ENCODE peak calls at places on chromosomes 3 and 15, in five cellular contexts. W, V, G, Z and C are unnamed samples.

GRCh38 chr3:120370463-120370862 is 21.3 kb upstream of the LRRC58 start:
- DNase-seq in W (no peak), G (no peak), Z (no peak), V (no peak), C (no peak)

GRCh38 chr15:63672369-63672768 is 75.2 kb downstream of the FBXL22 start:
- DNase-seq in W (no peak), G (no peak), V (no peak), Z (no peak), C (no peak)

GRCh38 chr15:63347074-63347859 is 34.4 kb downstream of the CA12 start:
- DNase-seq in W (no peak), V (no peak), G (peak), Z (no peak), C (no peak)

GRCh38 chr3:75001330-75001729 is 386.9 kb upstream of the CNTN3 start:
- DNase-seq in G (no peak), W (no peak), V (no peak), Z (no peak), C (peak)

GRCh38 chr15:93866441-93866840 is 364.9 kb upstream of the MCTP2 start:
- DNase-seq in V (no peak), Z (no peak), W (peak), G (no peak), C (no peak)

GRCh38 chr3:23859012-23859743 is 53.4 kb downstream of the UBE2E1 start:
- DNase-seq in Z (no peak), G (no peak), W (no peak), V (no peak), C (no peak)

GRCh38 chr15:70088887-70089691 is 8.6 kb downstream of the TLE3 start:
- DNase-seq in W (peak), Z (no peak), G (no peak), V (no peak), C (no peak)

GRCh38 chr15:69357773-69358765 is 56.1 kb upstream of the KIF23 start:
- DNase-seq in V (no peak), Z (peak), G (no peak), W (peak), C (no peak)

GRCh38 chr3:151770941-151771340 is 37.2 kb downstream of the AADACL2 start:
- DNase-seq in W (no peak), G (peak), V (no peak), Z (peak), C (no peak)

GRCh38 chr3:23259515-23259914 is 56.4 kb downstream of the UBE2E2 start:
- DNase-seq in W (no peak), V (no peak), G (no peak), Z (no peak), C (no peak)

GRCh38 chr3:14561051-14561634 is 21.0 kb upstream of the GRIP2 start:
- DNase-seq in V (no peak), Z (no peak), W (no peak), G (no peak), C (no peak)

GRCh38 chr3:122458992-122459391 is 43.1 kb upstream of the WDR5B start:
- DNase-seq in Z (no peak), V (no peak), W (no peak), G (peak), C (no peak)

GRCh38 chr15:57060799-57061198 is 142.4 kb downstream of the TCF12 start:
- DNase-seq in W (no peak), V (no peak), G (peak), Z (no peak), C (no peak)

GRCh38 chr3:63993653-63994079 is 29.6 kb downstream of the PSMD6 start:
- DNase-seq in Z (peak), V (peak), W (peak), G (peak), C (peak)

GRCh38 chr3:43540625-43541024 is 81.2 kb downstream of the ANO10 start:
- DNase-seq in V (no peak), G (peak), W (no peak), Z (no peak), C (no peak)

GRCh38 chr3:32018723-32019564 is 37.4 kb downstream of the ZNF860 start:
- DNase-seq in W (no peak), G (peak), V (no peak), Z (no peak), C (peak)

GRCh38 chr15:73869216-73869995 is 4.0 kb upstream of the TBC1D21 start:
- DNase-seq in Z (no peak), G (no peak), V (peak), W (no peak), C (no peak)

GRCh38 chr15:29115093-29115991 is 154.3 kb downstream of the NSMCE3 start:
- DNase-seq in V (no peak), G (no peak), Z (no peak), W (peak), C (peak)

GRCh38 chr3:10602769-10603768 is 97.7 kb upstream of the ATP2B2 start:
- DNase-seq in G (no peak), V (no peak), W (no peak), Z (no peak), C (peak)

GRCh38 chr3:29486087-29486486 is 205.2 kb downstream of the RBMS3 start:
- DNase-seq in W (no peak), Z (no peak), G (peak), V (no peak), C (no peak)

GRCh38 chr3:123877965-123878364 is 6.2 kb downstream of the MYLK start:
- DNase-seq in Z (no peak), G (no peak), V (no peak), W (no peak), C (no peak)

GRCh38 chr3:123877466-123877865 is 6.7 kb downstream of the MYLK start:
- DNase-seq in V (no peak), Z (no peak), W (no peak), G (no peak), C (no peak)

GRCh38 chr3:123880998-123881561 is 3.1 kb downstream of the MYLK start:
- DNase-seq in V (no peak), G (peak), Z (no peak), W (peak), C (no peak)

GRCh38 chr3:123878807-123879206 is 5.3 kb downstream of the MYLK start:
- DNase-seq in Z (no peak), W (no peak), G (no peak), V (no peak), C (no peak)

GRCh38 chr3:123876858-123877257 is 7.3 kb downstream of the MYLK start:
- DNase-seq in Z (no peak), V (no peak), W (no peak), G (no peak), C (no peak)
- TF ChIP-seq CTCF in Z (peak), V (no peak), W (no peak), G (peak), C (no peak)

GRCh38 chr15:37289109-37289765 is 188.9 kb upstream of the MEIS2 start:
- DNase-seq in G (no peak), Z (no peak), W (peak), V (no peak), C (no peak)
- TF ChIP-seq CTCF in G (no peak), Z (no peak), W (peak), V (no peak), C (no peak)

GRCh38 chr15:37995461-37996347 is 61.3 kb downstream of the TMCO5A start:
- DNase-seq in Z (no peak), V (no peak), G (peak), W (peak), C (no peak)
- TF ChIP-seq CTCF in Z (peak), V (peak), G (peak), W (peak), C (peak)

DNA sequence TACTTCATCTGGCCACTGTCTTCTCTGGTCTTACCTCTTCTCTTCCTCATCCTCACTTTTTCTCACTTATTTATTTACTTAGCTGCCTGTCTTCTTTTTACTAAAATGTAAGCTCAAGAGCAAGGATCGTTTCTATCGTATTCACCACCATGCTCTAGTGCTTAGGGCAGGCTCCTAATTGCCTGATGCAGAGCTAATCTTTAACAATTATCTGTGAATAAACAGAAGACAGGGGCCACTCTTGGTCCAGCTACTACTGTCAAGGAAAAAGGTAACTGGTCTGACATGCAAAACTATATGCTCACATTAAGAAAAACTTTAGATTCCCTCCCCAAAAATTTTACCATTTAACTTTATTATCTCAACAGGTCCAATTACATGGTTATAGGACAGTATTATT is 17.5 kb downstream of the PIK3R4 start:
- DNase-seq in V (no peak), W (no peak), G (no peak), Z (no peak), C (no peak)
- TF ChIP-seq CTCF in V (no peak), W (no peak), G (no peak), Z (no peak), C (no peak)

GRCh38 chr3:52444860-52445793 is at the start of gene SEMA3G:
- DNase-seq in G (no peak), W (peak), Z (peak), V (peak), C (peak)
- TF ChIP-seq CTCF in G (peak), W (peak), Z (peak), V (peak), C (peak)

DNA sequence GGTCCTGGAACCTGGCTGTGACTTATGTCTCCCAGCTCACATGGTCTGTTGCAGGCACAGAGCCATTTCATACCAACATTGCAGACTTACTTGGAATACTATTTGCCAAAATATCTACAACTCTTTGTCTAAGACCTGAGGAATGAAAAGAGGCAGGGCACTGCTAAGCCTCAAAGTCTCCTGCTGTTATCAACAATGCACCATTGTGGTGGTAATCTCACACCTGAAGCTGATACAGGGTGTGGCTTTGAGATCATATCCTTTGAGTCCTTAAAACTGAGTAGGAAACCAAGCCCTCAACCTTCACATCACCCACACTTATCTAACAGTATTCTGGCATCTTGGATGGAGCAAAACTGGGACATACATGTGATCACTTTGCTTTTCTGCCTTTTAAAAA is 782.0 kb downstream of the EPHA3 start:
- DNase-seq in Z (no peak), V (no peak), G (no peak), W (no peak), C (no peak)
- TF ChIP-seq CTCF in Z (no peak), V (no peak), G (no peak), W (no peak), C (no peak)

GRCh38 chr15:43723151-43723550 is 23.1 kb upstream of the PDIA3 start:
- DNase-seq in V (no peak), Z (no peak), G (no peak), W (no peak), C (no peak)
- TF ChIP-seq CTCF in V (no peak), Z (no peak), G (no peak), W (no peak), C (no peak)

DNA sequence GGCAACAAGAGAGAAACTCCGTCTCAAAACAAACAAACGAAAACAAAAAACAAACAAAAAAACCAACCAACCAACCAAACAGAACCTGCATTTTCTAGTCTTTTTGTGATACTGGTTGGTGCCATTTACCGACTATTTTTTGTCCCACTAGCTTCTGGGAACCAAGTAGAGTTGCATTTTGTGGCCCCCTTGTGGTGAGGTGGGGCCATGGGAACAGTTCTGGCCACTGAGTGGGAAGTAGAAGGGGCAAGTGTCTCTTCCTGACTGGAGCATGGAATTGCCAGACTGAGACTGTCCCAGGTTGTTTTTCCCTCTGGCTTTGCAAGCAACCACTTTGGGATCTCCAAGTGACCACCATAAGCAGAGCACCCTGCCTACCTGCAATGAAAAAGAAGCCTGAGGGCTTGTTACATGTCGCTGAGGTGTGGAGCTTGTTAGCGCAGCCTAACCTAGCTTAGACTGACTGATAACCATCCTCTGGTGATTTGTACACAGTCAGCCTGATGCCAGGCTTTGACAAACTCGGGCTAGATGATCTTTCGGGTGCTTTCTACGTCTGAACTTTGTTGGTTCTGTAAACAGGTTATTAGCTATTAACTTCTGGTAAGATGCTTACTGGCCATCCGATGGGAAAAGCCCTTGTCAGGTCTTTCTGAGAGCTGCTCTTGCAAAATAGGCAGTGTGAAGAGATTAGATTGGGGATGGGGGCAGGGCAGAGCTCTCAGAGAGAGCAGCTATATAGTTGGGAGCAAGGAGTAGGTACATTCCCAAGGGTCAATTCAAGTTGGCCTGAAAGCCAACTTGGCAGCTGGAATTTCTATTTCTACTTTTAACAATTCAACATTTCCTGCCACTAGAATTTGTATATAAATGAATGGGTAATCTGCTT is 172.2 kb downstream of the SSR3 start:
- DNase-seq in V (no peak), Z (no peak), W (peak), G (no peak), C (peak)
- TF ChIP-seq CTCF in V (peak), Z (peak), W (peak), G (peak), C (peak)

GRCh38 chr3:7508821-7509220 is 647.9 kb downstream of the GRM7 start:
- DNase-seq in Z (no peak), G (no peak), V (no peak), W (no peak), C (no peak)

GRCh38 chr3:7503431-7503830 is 642.5 kb downstream of the GRM7 start:
- DNase-seq in G (no peak), W (no peak), Z (no peak), V (no peak), C (no peak)

GRCh38 chr3:7506606-7507180 is 645.8 kb downstream of the GRM7 start:
- DNase-seq in Z (no peak), V (no peak), W (no peak), G (no peak), C (no peak)

DNA sequence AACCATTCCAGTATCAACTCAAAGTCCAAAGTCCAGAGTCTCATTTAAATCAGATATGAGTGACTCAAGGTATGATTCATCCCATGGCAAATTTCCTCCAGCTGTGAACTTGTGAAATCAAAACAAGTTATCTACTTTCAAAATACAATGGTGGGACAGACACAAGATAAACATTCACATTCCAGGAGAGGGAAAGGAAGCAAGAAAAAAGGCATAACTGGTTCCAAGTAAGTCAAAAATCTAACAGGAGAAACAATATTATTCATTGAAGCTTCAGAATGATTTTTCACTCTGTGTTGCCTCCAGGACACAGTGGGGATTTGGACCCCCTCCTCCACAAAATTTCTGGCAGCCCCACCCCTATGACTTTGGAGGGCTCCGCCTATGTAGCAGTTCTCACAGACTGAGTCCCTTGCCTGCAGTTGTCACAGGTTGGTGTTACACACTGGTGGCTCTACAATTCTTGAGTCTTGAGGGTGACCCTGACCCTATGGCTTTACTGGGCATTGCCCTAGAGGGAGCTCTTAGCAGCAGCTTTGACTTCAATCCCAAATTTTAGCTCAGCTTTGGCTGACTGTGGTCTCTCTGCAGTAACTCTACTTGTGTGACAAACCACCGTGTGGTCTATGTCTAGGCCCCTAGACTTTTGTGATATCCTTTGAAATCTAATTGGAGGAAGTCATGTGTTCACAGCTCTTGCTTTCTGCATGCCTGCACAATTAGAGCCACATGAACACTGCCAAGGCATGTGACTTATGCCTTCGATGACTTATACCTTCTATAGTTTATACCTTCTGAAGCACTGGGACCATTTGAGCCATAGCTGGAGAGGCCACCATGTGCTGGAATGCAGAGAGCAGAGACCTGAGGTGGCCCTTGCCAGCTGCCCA is 644.2 kb downstream of the GRM7 start:
- DNase-seq in Z (no peak), V (no peak), G (no peak), W (no peak), C (no peak)
- TF ChIP-seq CTCF in Z (no peak), V (no peak), G (no peak), W (no peak), C (no peak)